ENCODE peak calls at places on chromosomes 7 and 10, in six cellular contexts. M is Panc1; P is ovary; N is CD4-positive, alpha-beta memory T cell; G is lower lobe of right lung; F is thoracic aorta. B is an unnamed sample.

GRCh38 chr10:112967200-112967599 is 17.2 kb downstream of the TCF7L2 start:
- DNase-seq in P (no peak), G (no peak), M (no peak), N (no peak), F (no peak), B (no peak)

GRCh38 chr10:100827819-100828743 is 82.7 kb downstream of the PAX2 start:
- DNase-seq in G (no peak), M (no peak), F (no peak), P (peak; percentile 45), N (peak; percentile 12), B (no peak)

GRCh38 chr7:753190-753589 is 26.1 kb upstream of the PRKAR1B start:
- DNase-seq in M (no peak), F (no peak), N (no peak), G (peak; percentile 31), P (peak; percentile 28), B (no peak)

GRCh38 chr7:30168800-30169584 is 34.2 kb downstream of the MTURN start:
- DNase-seq in N (no peak), G (no peak), P (no peak), F (no peak), M (no peak), B (peak; percentile 76)

GRCh38 chr10:27771231-27771630 is 25.6 kb upstream of the MKX start:
- DNase-seq in N (no peak), G (no peak), M (no peak), P (no peak), F (no peak), B (no peak)

GRCh38 chr10:89373916-89374711 is 3.7 kb upstream of the IFIT1B start:
- DNase-seq in P (peak; percentile 77), M (peak; percentile 78), G (peak; percentile 62), F (peak; percentile 73), N (no peak), B (no peak)

GRCh38 chr10:17873946-17874345 is 64.8 kb downstream of the MRC1 start:
- DNase-seq in M (no peak), P (no peak), N (no peak), F (no peak), G (no peak), B (no peak)

GRCh38 chr7:114152314-114152938 is 233.6 kb upstream of the PPP1R3A start:
- DNase-seq in P (no peak), F (no peak), M (no peak), G (no peak), N (no peak), B (no peak)

GRCh38 chr10:44706745-44707144 is 204.4 kb upstream of the TMEM72 start:
- DNase-seq in P (no peak), N (no peak), F (no peak), M (no peak), G (no peak), B (no peak)

GRCh38 chr10:91043173-91043910 is 122.5 kb upstream of the ANKRD1 start:
- DNase-seq in F (no peak), G (no peak), P (no peak), M (no peak), N (no peak), B (no peak)

GRCh38 chr7:7100432-7100849 is 81.9 kb upstream of the C1GALT1 start:
- DNase-seq in G (no peak), F (no peak), N (no peak), M (no peak), P (no peak), B (peak; percentile 98)

GRCh38 chr7:51430480-51431086 is 114.0 kb upstream of the COBL start:
- DNase-seq in M (peak; percentile 39), F (no peak), G (no peak), P (peak; percentile 45), N (peak; percentile 9), B (no peak)

GRCh38 chr7:92823042-92823441 is 13.3 kb downstream of the CDK6 start:
- DNase-seq in F (no peak), G (no peak), M (no peak), N (no peak), P (no peak), B (no peak)

GRCh38 chr7:36303202-36304098 is 86.2 kb upstream of the ANLN start:
- DNase-seq in G (peak; percentile 85), F (peak; percentile 90), P (peak; percentile 71), M (peak; percentile 67), N (no peak), B (no peak)

GRCh38 chr7:38312776-38313175 is 39.3 kb upstream of the TARP start:
- DNase-seq in P (no peak), G (no peak), N (no peak), M (no peak), F (no peak), B (no peak)

GRCh38 chr10:89351402-89352038 is 23.7 kb downstream of the IFIT3 start:
- DNase-seq in F (no peak), N (no peak), P (no peak), G (no peak), M (no peak), B (no peak)

GRCh38 chr7:105487559-105488218 is 34.4 kb downstream of the PUS7 start:
- DNase-seq in P (no peak), G (no peak), M (peak; percentile 55), F (no peak), N (peak; percentile 28), B (no peak)

GRCh38 chr7:26237035-26237807 is 35.7 kb downstream of the CBX3 start:
- DNase-seq in P (no peak), M (no peak), F (no peak), N (no peak), G (no peak), B (no peak)

GRCh38 chr7:99125505-99125865 is 18.4 kb downstream of the SMURF1 start:
- DNase-seq in M (no peak), F (no peak), P (no peak), N (no peak), G (no peak), B (no peak)

GRCh38 chr10:104077282-104078151 is 8.2 kb downstream of the COL17A1 start:
- DNase-seq in N (no peak), G (no peak), F (no peak), M (no peak), P (no peak), B (no peak)

GRCh38 chr7:98470131-98470985 is 69.5 kb upstream of the BAIAP2L1 start:
- DNase-seq in F (no peak), G (peak; percentile 78), P (no peak), M (no peak), N (no peak), B (no peak)

DNA sequence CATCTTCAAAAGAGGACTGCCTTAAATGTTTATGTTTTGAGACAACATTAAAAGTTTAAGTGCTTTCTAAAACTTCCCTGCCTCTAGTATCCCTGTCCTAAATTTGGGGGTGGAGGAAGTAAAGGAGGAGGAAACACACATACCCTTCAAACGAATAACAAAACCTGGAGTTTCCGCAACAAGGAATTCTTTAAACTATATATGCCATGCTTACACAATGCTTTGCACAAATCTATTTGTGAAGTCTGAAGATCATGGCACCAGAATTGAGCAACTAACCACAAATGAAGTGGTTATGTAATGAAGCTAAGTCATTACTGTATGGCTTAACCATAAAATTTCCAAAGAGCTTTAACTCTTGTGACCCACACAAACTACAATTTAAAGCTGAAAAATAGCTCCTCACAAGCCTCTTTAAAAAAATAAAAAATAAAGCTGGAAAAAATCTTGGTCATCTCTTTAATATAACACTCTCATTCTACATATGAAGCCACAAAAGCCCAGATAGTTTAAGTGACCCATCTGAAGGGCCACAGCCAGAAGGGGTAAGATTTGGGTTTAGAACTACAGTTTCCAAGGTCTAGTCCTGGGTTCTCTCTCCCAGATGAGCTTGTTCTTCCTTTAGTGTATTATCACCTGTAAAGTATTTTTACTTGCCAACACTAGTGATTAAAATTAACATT is 9.4 kb downstream of the NCOA4 start:
- DNase-seq in N (no peak), G (no peak), P (no peak), F (no peak), M (no peak), B (no peak)
- H3K4me1 ChIP-seq in N (peaks cover 79% of the 10 kb centered on the region), G (peaks cover 80% of the 10 kb centered on the region), P (peaks cover 14% of the 10 kb centered on the region), F (peaks cover 70% of the 10 kb centered on the region), M (peaks cover 58% of the 10 kb centered on the region), B (peaks cover 31% of the 10 kb centered on the region)

GRCh38 chr10:122550983-122551382 is 9.6 kb upstream of the DMBT1 start:
- DNase-seq in P (no peak), N (peak; percentile 28), F (no peak), G (no peak), M (no peak), B (no peak)
- H3K27ac ChIP-seq in P (no peak overlapping the region), N (no peak overlapping the region), F (no peak overlapping the region), G (no peak overlapping the region), M (no peak overlapping the region), B (no peak overlapping the region)

GRCh38 chr10:78332013-78332412 is 298.4 kb downstream of the RPS24 start:
- DNase-seq in M (no peak), F (no peak), N (no peak), P (peak; percentile 64), G (no peak), B (no peak)
- H3K4me1 ChIP-seq in M (no peaks in the 10 kb centered on the region), F (peaks cover 64% of the 10 kb centered on the region), N (no peaks in the 10 kb centered on the region), P (peaks cover 15% of the 10 kb centered on the region), G (peaks cover 12% of the 10 kb centered on the region), B (no peaks in the 10 kb centered on the region)

GRCh38 chr10:73552819-73553218 is 38.3 kb downstream of the USP54 start:
- DNase-seq in G (no peak), N (no peak), P (no peak), M (no peak), F (no peak), B (no peak)
- H3K27ac ChIP-seq in G (no peak overlapping the region), N (no peak overlapping the region), P (no peak overlapping the region), M (no peak overlapping the region), F (no peak overlapping the region), B (no peak overlapping the region)

DNA sequence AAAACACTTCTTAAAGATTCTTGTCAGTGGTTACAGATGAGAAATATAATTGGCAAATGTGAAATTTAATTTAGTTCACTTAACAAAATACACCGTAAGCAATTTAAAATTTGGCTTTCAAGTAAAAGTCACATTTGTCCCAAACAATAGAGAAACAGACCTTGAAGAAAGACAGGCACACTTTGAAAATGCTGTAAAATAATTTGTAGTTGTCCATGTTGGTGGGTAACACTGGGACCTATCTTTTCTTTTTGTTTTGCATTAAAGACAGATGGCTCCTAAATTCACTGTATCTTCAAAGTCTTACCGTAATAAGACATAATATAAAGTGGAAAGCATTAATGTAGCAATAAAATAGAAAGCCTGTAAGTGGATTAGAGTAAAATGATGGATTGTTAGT is 3.3 kb downstream of the GRK5 start:
- DNase-seq in N (no peak), G (no peak), F (no peak), M (no peak), P (no peak), B (no peak)
- H3K4me1 ChIP-seq in N (peaks cover 75% of the 10 kb centered on the region), G (peaks cover 71% of the 10 kb centered on the region), F (peaks cover 68% of the 10 kb centered on the region), M (peaks cover 45% of the 10 kb centered on the region), P (peaks cover 12% of the 10 kb centered on the region), B (peaks cover 34% of the 10 kb centered on the region)

DNA sequence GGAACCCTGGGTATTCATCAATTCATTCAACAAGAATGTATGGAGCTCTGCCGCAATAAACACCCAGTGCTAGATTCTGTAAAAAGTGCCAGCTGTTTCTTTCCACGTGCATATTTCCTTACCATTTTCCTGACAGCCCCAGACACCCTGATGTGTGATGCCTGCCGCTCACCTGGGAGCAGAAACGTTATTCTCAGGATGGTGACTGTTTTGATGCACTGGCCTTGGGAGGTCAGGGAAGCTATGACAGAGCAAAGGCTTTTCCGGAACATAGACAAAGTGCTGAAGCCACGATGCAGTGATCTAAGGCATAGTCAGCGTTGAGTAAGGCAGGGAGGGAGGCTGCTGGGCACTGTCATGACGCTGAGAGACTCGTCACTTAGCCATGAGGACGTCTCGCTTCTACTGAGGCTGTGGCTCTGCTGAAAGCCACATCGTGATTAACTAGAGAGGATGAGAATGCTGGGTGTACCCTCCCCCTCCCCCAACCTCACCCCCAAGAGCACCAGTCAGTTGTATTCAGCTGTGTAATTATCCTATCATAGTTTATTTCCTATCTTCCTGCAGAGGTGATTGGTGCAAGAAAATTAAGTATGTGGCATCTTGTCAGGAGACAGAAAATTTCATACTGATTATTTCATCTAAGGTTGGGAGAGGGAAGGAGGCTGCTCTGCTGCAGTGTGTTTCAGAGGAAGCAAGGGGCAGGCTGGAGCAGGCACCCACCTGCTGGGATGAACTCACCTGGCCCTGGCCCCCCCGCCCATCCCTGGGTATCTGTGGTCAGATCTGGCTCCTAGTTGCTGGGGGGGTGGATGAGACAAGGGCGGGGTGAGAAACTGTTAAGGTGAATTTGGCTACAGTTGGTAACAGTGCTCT is 48.8 kb upstream of the SMNDC1 start:
- DNase-seq in F (no peak), M (peak; percentile 95), P (no peak), N (peak; percentile 46), G (no peak), B (peak; percentile 96)
- H3K27ac ChIP-seq in F (no peak overlapping the region), M (no peak overlapping the region), P (no peak overlapping the region), N (no peak overlapping the region), G (no peak overlapping the region), B (peak overlapping the region; percentile 99)

B was measured in keratinocyte.